ENCODE peak calls at places on chromosomes 2 and 18, in nine cellular contexts. N is uterus, Q is WTC11, G is sigmoid colon, Y is neural progenitor cell, U is heart left ventricle, J is kidney epithelial cell, W is gastrocnemius medialis, I is bronchial epithelial cell. C is an unnamed sample.
A peak's percentile ranks its signal among the peaks of the same experiment; 100 is the strongest.

GRCh38 chr2:20599001-20599600 is 51.8 kb downstream of the HS1BP3 start:
- DNase-seq in N (peak; percentile 51), Q (no peak), G (peak; percentile 79), Y (no peak), U (peak; percentile 88), J (no peak), W (peak; percentile 54), I (no peak), C (no peak)

GRCh38 chr2:148813603-148814065 is 61.4 kb upstream of the KIF5C start:
- DNase-seq in N (no peak), Q (peak; percentile 93), G (no peak), Y (peak; percentile 73), U (no peak), J (no peak), W (no peak), I (no peak), C (no peak)

GRCh38 chr18:11857177-11857887 is 6.1 kb downstream of the CHMP1B start:
- DNase-seq in N (peak; percentile 48), Q (no peak), G (peak; percentile 95), Y (peak; percentile 73), U (no peak), J (peak; percentile 99), W (peak; percentile 97), I (peak; percentile 100), C (no peak)

GRCh38 chr2:17791121-17791902 is 24.9 kb upstream of the MSGN1 start:
- DNase-seq in N (no peak), Q (no peak), G (no peak), Y (no peak), U (no peak), J (no peak), W (no peak), I (no peak), C (no peak)

GRCh38 chr2:162091325-162092007 is 17.5 kb upstream of the DPP4 start:
- DNase-seq in N (no peak), Q (peak; percentile 58), G (no peak), Y (no peak), U (no peak), J (peak; percentile 79), W (no peak), I (peak; percentile 61), C (no peak)

GRCh38 chr18:11040823-11041712 is 108.3 kb downstream of the PIEZO2 start:
- DNase-seq in N (peak; percentile 20), Q (peak; percentile 60), G (no peak), Y (peak; percentile 79), U (no peak), J (no peak), W (no peak), I (peak; percentile 27), C (peak; percentile 62)

GRCh38 chr2:239193426-239193825 is 207.4 kb downstream of the HDAC4 start:
- DNase-seq in N (peak; percentile 17), Q (no peak), G (peak; percentile 68), Y (no peak), U (no peak), J (no peak), W (peak; percentile 32), I (no peak), C (no peak)

GRCh38 chr18:74468547-74469014 is 11.5 kb upstream of the DIPK1C start:
- DNase-seq in N (no peak), Q (no peak), G (no peak), Y (no peak), U (no peak), J (no peak), W (no peak), I (peak; percentile 52), C (no peak)

GRCh38 chr2:238287702-238288649 is at the start of gene PER2:
- DNase-seq in N (peak; percentile 75), Q (peak; percentile 60), G (peak; percentile 90), Y (peak; percentile 52), U (peak; percentile 77), J (no peak), W (peak; percentile 59), I (peak; percentile 95), C (no peak)

GRCh38 chr2:15538792-15539191 is 22.3 kb downstream of the NBAS start:
- DNase-seq in N (no peak), Q (no peak), G (no peak), Y (no peak), U (no peak), J (no peak), W (no peak), I (no peak), C (no peak)

GRCh38 chr2:3785220-3785889 is 82.0 kb downstream of the DCDC2C start:
- DNase-seq in N (no peak), Q (no peak), G (no peak), Y (no peak), U (no peak), J (no peak), W (no peak), I (peak; percentile 49), C (no peak)

GRCh38 chr2:222862068-222862914 is 1.5 kb downstream of the ACSL3 start:
- DNase-seq in N (no peak), Q (no peak), G (no peak), Y (peak; percentile 27), U (no peak), J (no peak), W (no peak), I (peak; percentile 39), C (no peak)

GRCh38 chr2:127326289-127326945 is 32.5 kb upstream of the ERCC3 start:
- DNase-seq in N (no peak), Q (no peak), G (no peak), Y (no peak), U (no peak), J (no peak), W (no peak), I (peak; percentile 8), C (no peak)

GRCh38 chr18:6629635-6630140 is 99.8 kb upstream of the ARHGAP28 start:
- DNase-seq in N (no peak), Q (no peak), G (no peak), Y (no peak), U (no peak), J (no peak), W (no peak), I (peak; percentile 61), C (no peak)

GRCh38 chr2:207103132-207103531 is 62.6 kb downstream of the KLF7 start:
- DNase-seq in N (no peak), Q (no peak), G (no peak), Y (no peak), U (no peak), J (no peak), W (no peak), I (no peak), C (no peak)

GRCh38 chr2:203225423-203226039 is 13.3 kb upstream of the CYP20A1 start:
- DNase-seq in N (no peak), Q (peak; percentile 23), G (no peak), Y (peak; percentile 42), U (no peak), J (no peak), W (no peak), I (peak; percentile 23), C (no peak)

GRCh38 chr2:201440182-201440581 is 11.1 kb downstream of the TRAK2 start:
- DNase-seq in N (no peak), Q (no peak), G (no peak), Y (no peak), U (no peak), J (no peak), W (no peak), I (peak; percentile 88), C (no peak)

GRCh38 chr2:10157293-10157692 is 34.8 kb downstream of the RRM2 start:
- DNase-seq in N (no peak), Q (no peak), G (no peak), Y (no peak), U (no peak), J (no peak), W (no peak), I (no peak), C (no peak)
- TF ChIP-seq CTCF in N (no peak), Q (no peak), G (no peak), Y (peak; percentile 11), U (no peak), J (no peak), W (no peak), I (no peak), C (no peak)

GRCh38 chr2:855177-855576 is 95.5 kb upstream of the SNTG2 start:
- DNase-seq in N (no peak), Q (no peak), G (no peak), Y (no peak), U (no peak), J (no peak), W (no peak), I (peak; percentile 12), C (no peak)
- TF ChIP-seq CTCF in N (no peak), Q (no peak), G (no peak), Y (no peak), U (no peak), J (no peak), W (no peak), I (no peak), C (no peak)

GRCh38 chr18:49784427-49785185 is 28.7 kb downstream of the ACAA2 start:
- DNase-seq in N (no peak), Q (no peak), G (no peak), Y (no peak), U (no peak), J (no peak), W (no peak), I (peak; percentile 59), C (no peak)
- TF ChIP-seq CTCF in N (no peak), Q (no peak), G (no peak), Y (peak; percentile 22), U (no peak), J (peak; percentile 28), W (no peak), I (peak; percentile 9), C (peak; percentile 53)

GRCh38 chr2:233252227-233252626 is 754 bp downstream of the ATG16L1 start:
- DNase-seq in N (no peak), Q (no peak), G (no peak), Y (peak; percentile 38), U (no peak), J (no peak), W (no peak), I (peak; percentile 12), C (no peak)
- TF ChIP-seq CTCF in N (no peak), Q (no peak), G (no peak), Y (no peak), U (no peak), J (no peak), W (no peak), I (no peak), C (no peak)

DNA sequence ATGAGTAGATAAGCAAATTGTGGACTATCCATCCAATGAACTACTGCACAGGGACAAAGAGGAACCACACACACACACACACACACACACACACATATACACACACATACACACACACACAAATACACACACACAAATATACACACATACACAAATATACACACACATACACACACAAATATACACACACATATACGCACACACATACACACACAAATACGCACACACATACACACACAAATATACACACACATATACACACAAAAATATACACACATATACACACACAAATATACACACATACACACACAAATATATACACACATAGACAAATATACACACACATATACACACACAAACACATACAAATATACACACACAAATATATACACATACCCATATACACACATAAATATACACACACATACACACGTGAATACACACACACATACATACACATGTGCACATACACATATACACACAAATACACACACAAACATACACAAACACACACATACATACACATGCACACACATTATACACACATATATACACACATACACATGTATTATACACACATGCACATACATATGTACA is 19.8 kb upstream of the EFHD1 start:
- DNase-seq in N (no peak), Q (no peak), G (no peak), Y (no peak), U (no peak), J (no peak), W (no peak), I (no peak), C (no peak)
- TF ChIP-seq CTCF in N (no peak), Q (no peak), G (no peak), Y (no peak), U (no peak), J (no peak), W (no peak), I (no peak), C (no peak)

GRCh38 chr2:110818767-110819481 is 86.6 kb downstream of the ACOXL start:
- DNase-seq in N (no peak), Q (no peak), G (no peak), Y (no peak), U (no peak), J (no peak), W (no peak), I (no peak), C (no peak)
- TF ChIP-seq CTCF in N (no peak), Q (no peak), G (no peak), Y (peak; percentile 39), U (no peak), J (peak; percentile 10), W (no peak), I (no peak), C (no peak)

C was measured in neural crest cell.